ENCODE peak calls at places on chromosomes 7 and 10, in eight cellular contexts. B, Q, O, S, L, G, F and K are unnamed samples.

GRCh38 chr7:36272211-36272566 is 117.5 kb upstream of the ANLN start:
- DNase-seq in B (no peak), O (no peak), S (no peak), F (no peak), G (no peak), L (no peak), Q (no peak), K (no peak)

GRCh38 chr10:102580230-102580629 is 64.0 kb upstream of the TRIM8 start:
- DNase-seq in O (no peak), Q (no peak), F (no peak), B (no peak), G (no peak), L (peak), S (no peak), K (no peak)

GRCh38 chr10:12707461-12708185 is 293.9 kb downstream of the CCDC3 start:
- DNase-seq in G (no peak), F (peak), S (peak), L (peak), B (peak), O (no peak), Q (peak), K (peak)

GRCh38 chr7:148044173-148044572 is 546.4 kb upstream of the C7orf33 start:
- DNase-seq in G (no peak), O (no peak), F (no peak), Q (no peak), L (no peak), S (no peak), B (no peak), K (no peak)

GRCh38 chr10:58513189-58514101 is 773 bp downstream of the BICC1 start:
- DNase-seq in O (peak), F (peak), B (peak), S (no peak), Q (peak), G (peak), L (peak), K (peak)

GRCh38 chr7:82288769-82289535 is 154.6 kb downstream of the CACNA2D1 start:
- DNase-seq in L (no peak), B (peak), O (no peak), F (no peak), Q (no peak), S (no peak), G (no peak), K (no peak)

GRCh38 chr7:51430480-51431086 is 114.0 kb upstream of the COBL start:
- DNase-seq in L (no peak), B (peak), Q (peak), S (peak), F (peak), G (no peak), O (no peak), K (peak)

GRCh38 chr10:104325436-104326430 is 12.5 kb downstream of the ITPRIP start:
- DNase-seq in S (no peak), G (peak), L (no peak), B (no peak), Q (no peak), O (peak), F (no peak), K (no peak)

GRCh38 chr7:12320241-12320640 is 83.4 kb downstream of the VWDE start:
- DNase-seq in G (no peak), S (no peak), F (no peak), O (no peak), B (no peak), L (no peak), Q (no peak), K (no peak)

GRCh38 chr10:35928017-35928619 is 286.0 kb upstream of the FZD8 start:
- DNase-seq in O (no peak), S (no peak), F (no peak), Q (no peak), B (no peak), L (no peak), G (no peak), K (no peak)

GRCh38 chr7:5677538-5678294 is 103.7 kb downstream of the RNF216 start:
- DNase-seq in S (peak), Q (peak), L (peak), B (peak), F (peak), O (peak), G (peak), K (peak)

GRCh38 chr7:3089493-3089892 is 45.8 kb upstream of the CARD11 start:
- DNase-seq in G (no peak), S (no peak), Q (peak), O (no peak), B (peak), F (peak), L (no peak), K (peak)

GRCh38 chr10:110576220-110576619 is 8.7 kb downstream of the SMC3 start:
- DNase-seq in O (no peak), L (peak), S (no peak), F (no peak), B (peak), G (no peak), Q (no peak), K (no peak)

GRCh38 chr7:149880871-149881301 is 7.1 kb downstream of the ATP6V0E2 start:
- DNase-seq in Q (no peak), G (no peak), B (no peak), S (no peak), O (no peak), F (no peak), L (no peak), K (no peak)

GRCh38 chr7:118053353-118053752 is 130.6 kb upstream of the LSM8 start:
- DNase-seq in Q (no peak), F (no peak), G (no peak), O (no peak), S (no peak), B (no peak), L (no peak), K (peak)

GRCh38 chr10:93475227-93475626 is 6.9 kb downstream of the MYOF start:
- DNase-seq in G (no peak), O (no peak), Q (no peak), F (no peak), S (no peak), L (no peak), B (no peak), K (no peak)

GRCh38 chr10:31034041-31034918 is 2.6 kb upstream of the ZNF438 start:
- DNase-seq in S (no peak), L (peak), O (peak), F (no peak), G (no peak), B (peak), Q (no peak), K (peak)

GRCh38 chr7:12564996-12565764 is 5.3 kb upstream of the SCIN start:
- DNase-seq in F (no peak), S (no peak), G (no peak), O (no peak), Q (no peak), B (no peak), L (no peak), K (no peak)

GRCh38 chr7:74220229-74220628 is 10.4 kb downstream of the LAT2 start:
- DNase-seq in S (no peak), F (peak), O (no peak), G (no peak), Q (peak), L (no peak), B (no peak), K (no peak)